ENCODE peak calls at places on chromosomes 4 and X, in eight cellular contexts. T is astrocyte of the spinal cord, E is NCI-H2107, Q is Caki2, F is iPS-NIHi11, V is kidney glomerular epithelial cell, A is CMK, J is epithelial cell of prostate. Y is an unnamed sample.

GRCh38 chrX:129759576-129760061 is 20.1 kb upstream of the SASH3 start:
- DNase-seq in J (peak), T (peak), E (no peak), Q (peak), V (no peak), A (no peak), F (no peak), Y (peak)

GRCh38 chr4:180823116-180823515 is 1420.1 kb upstream of the TENM3 start:
- DNase-seq in Q (no peak), E (no peak), A (no peak), J (no peak), T (peak), F (no peak), V (no peak), Y (no peak)

GRCh38 chrX:39336709-39337294 is 535.5 kb downstream of the MID1IP1 start:
- DNase-seq in F (no peak), T (peak), A (peak), J (no peak), V (no peak), Q (no peak), E (no peak), Y (no peak)

GRCh38 chrX:18465051-18465450 is 39.6 kb downstream of the CDKL5 start:
- DNase-seq in A (no peak), V (no peak), T (no peak), E (no peak), J (no peak), Q (no peak), F (no peak), Y (no peak)

GRCh38 chr4:141410839-141411238 is 190.1 kb downstream of the ZNF330 start:
- DNase-seq in F (no peak), Q (no peak), T (peak), V (no peak), E (no peak), J (no peak), A (no peak), Y (no peak)

GRCh38 chr4:66048861-66049260 is 378.6 kb upstream of the EPHA5 start:
- DNase-seq in T (peak), Q (no peak), J (no peak), E (no peak), A (no peak), V (no peak), F (no peak), Y (no peak)

GRCh38 chr4:53132117-53132889 is 233.6 kb downstream of the SCFD2 start:
- DNase-seq in E (no peak), Q (no peak), T (no peak), J (no peak), V (no peak), A (no peak), F (no peak), Y (no peak)

GRCh38 chr4:47195706-47196105 is 164.3 kb downstream of the GABRB1 start:
- DNase-seq in J (no peak), F (no peak), T (no peak), A (no peak), Q (no peak), E (no peak), V (peak), Y (no peak)

GRCh38 chr4:114921191-114921590 is 192.2 kb downstream of the NDST4 start:
- DNase-seq in V (no peak), J (no peak), T (no peak), E (no peak), Q (no peak), F (no peak), A (no peak), Y (no peak)

GRCh38 chr4:107261241-107261874 is 225.2 kb upstream of the DKK2 start:
- DNase-seq in Q (no peak), E (no peak), F (no peak), V (peak), T (peak), J (no peak), A (no peak), Y (no peak)

GRCh38 chr4:74942251-74942917 is 9.5 kb downstream of the PARM1 start:
- DNase-seq in E (no peak), T (no peak), A (no peak), Q (no peak), V (no peak), F (no peak), J (no peak), Y (no peak)

GRCh38 chrX:42606591-42606990 is 171.4 kb downstream of the PPP1R2C start:
- DNase-seq in E (no peak), A (no peak), F (no peak), V (no peak), J (no peak), T (no peak), Q (no peak), Y (no peak)

GRCh38 chr4:5572114-5572513 is 136.2 kb downstream of the EVC2 start:
- DNase-seq in J (no peak), T (peak), E (no peak), V (no peak), F (no peak), Q (no peak), A (no peak), Y (no peak)

Y was measured in SW480.